ENCODE peak calls at places on chromosome 10, in four cellular contexts. R is progenitor cell of endocrine pancreas, U is AG04449, Z is upper lobe of right lung. I is an unnamed sample.

GRCh38 chr10:119049777-119050176 is 20.3 kb downstream of the NANOS1 start:
- DNase-seq in Z (no peak), R (no peak), U (no peak), I (no peak)

GRCh38 chr10:113139695-113140094 is 189.6 kb downstream of the TCF7L2 start:
- DNase-seq in R (no peak), U (no peak), Z (no peak), I (no peak)

GRCh38 chr10:129525408-129525807 is 58.4 kb downstream of the MGMT start:
- DNase-seq in U (no peak), Z (no peak), R (no peak), I (peak; percentile 29)

GRCh38 chr10:43925793-43926192 is 277.1 kb upstream of the ZNF32 start:
- DNase-seq in R (no peak), U (no peak), Z (peak; percentile 38), I (no peak)

GRCh38 chr10:128324058-128324457 is 197.8 kb upstream of the MKI67 start:
- DNase-seq in R (no peak), U (no peak), Z (no peak), I (no peak)

GRCh38 chr10:102678842-102679289 is 34.6 kb downstream of the TRIM8 start:
- DNase-seq in R (peak; percentile 70), U (no peak), Z (peak; percentile 87), I (no peak)

GRCh38 chr10:68406111-68406814 is 814 bp downstream of the RUFY2 start:
- DNase-seq in U (peak; percentile 3), R (peak; percentile 44), Z (peak; percentile 82), I (peak; percentile 38)

GRCh38 chr10:52215745-52216361 is 98.2 kb upstream of the DKK1 start:
- DNase-seq in Z (no peak), U (peak; percentile 37), R (peak; percentile 30), I (no peak)

GRCh38 chr10:75395171-75395954 is 6.2 kb downstream of the ZNF503 start:
- DNase-seq in R (peak; percentile 70), Z (peak; percentile 88), U (no peak), I (no peak)

GRCh38 chr10:133010095-133010837 is 67.9 kb upstream of the CFAP46 start:
- DNase-seq in Z (no peak), U (no peak), R (no peak), I (no peak)

GRCh38 chr10:89115876-89116627 is 91.1 kb downstream of the CH25H start:
- DNase-seq in U (no peak), Z (no peak), R (no peak), I (no peak)

GRCh38 chr10:89120931-89121907 is 85.9 kb downstream of the CH25H start:
- DNase-seq in U (no peak), Z (no peak), R (no peak), I (no peak)

GRCh38 chr10:89122431-89123066 is 84.6 kb downstream of the CH25H start:
- DNase-seq in R (no peak), U (no peak), Z (no peak), I (no peak)

GRCh38 chr10:89118091-89118490 is 89.0 kb downstream of the CH25H start:
- DNase-seq in U (peak; percentile 56), Z (no peak), R (no peak), I (peak; percentile 38)

GRCh38 chr10:89119651-89120050 is 87.5 kb downstream of the CH25H start:
- DNase-seq in U (no peak), Z (no peak), R (no peak), I (no peak)
- TF ChIP-seq CTCF in U (no peak), Z (no peak), R (no peak), I (no peak)

GRCh38 chr10:46544989-46545791 is 11.3 kb downstream of the GPRIN2 start:
- DNase-seq in R (peak; percentile 8), Z (peak; percentile 65), U (no peak), I (no peak)
- TF ChIP-seq CTCF in R (peak; percentile 51), Z (peak; percentile 34), U (peak; percentile 43), I (peak; percentile 61)

DNA sequence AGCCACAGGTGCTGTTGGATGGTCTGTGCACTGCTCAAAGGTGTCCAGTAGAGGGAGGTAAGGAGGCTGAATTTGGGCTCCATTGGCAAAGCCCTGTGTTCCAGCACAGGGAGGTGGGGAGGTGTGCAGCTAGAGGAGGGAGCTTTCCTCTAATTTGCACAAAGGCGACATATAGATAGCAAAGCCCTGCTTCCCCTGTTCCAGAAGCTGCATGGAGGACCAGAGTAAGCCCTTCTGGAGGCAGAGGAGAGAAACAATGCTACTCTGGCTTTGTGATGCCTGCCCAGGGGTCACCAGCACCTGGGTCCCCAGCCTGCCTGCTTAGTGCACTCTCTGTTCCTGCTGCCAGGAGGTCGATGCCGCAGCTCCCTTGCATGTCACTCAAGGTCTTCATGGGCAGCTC is 3.4 kb upstream of the ARHGAP22 start:
- DNase-seq in U (no peak), R (peak; percentile 26), Z (no peak), I (no peak)
- TF ChIP-seq CTCF in U (peak; percentile 77), R (peak; percentile 65), Z (peak; percentile 60), I (peak; percentile 84)

DNA sequence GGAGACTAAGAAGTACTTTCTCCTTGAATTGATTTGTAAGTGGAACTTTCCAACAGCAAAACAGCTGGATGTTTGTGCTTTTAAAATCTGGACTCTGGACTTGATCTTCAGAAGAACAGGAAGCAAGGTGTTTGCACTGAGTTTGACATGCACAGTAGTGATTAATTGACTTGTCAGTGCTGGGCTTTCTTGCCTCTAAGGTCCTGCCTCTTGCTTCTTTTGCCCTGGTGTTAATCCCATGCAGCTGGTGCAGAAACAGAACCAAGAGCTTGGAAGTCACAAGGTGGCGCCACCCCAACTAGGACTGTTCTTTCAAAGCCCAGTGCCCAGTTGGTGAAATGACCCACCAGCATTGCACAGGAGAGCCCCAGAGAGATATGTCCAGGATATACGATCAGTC is 66.8 kb upstream of the SEPHS1 start:
- DNase-seq in Z (no peak), U (no peak), R (no peak), I (no peak)
- TF ChIP-seq CTCF in Z (peak; percentile 12), U (peak; percentile 38), R (peak; percentile 29), I (peak; percentile 28)

I was measured in AG09309.